ENCODE peak calls at places on chromosomes 13 and 19, in seven cellular contexts. One of them, this sample, is unnamed.
A peak's percentile ranks its signal among the peaks of the same experiment; 100 is the strongest.

GRCh38 chr13:19720039-19720438 is 62.7 kb downstream of the PSPC1 start:
- DNase-seq in H9: no peak
- DNase-seq in AG09309: no peak
- DNase-seq in Calu3: no peak
- DNase-seq in nephron progenitor cell: no peak
- DNase-seq in foreskin fibroblast: no peak
- DNase-seq in cardiac fibroblast: no peak
- DNase-seq in this sample: no peak

GRCh38 chr13:26584713-26585112 is 27.2 kb downstream of the WASF3 start:
- DNase-seq in H9: no peak
- DNase-seq in AG09309: peak; percentile 55
- DNase-seq in Calu3: no peak
- DNase-seq in nephron progenitor cell: no peak
- DNase-seq in foreskin fibroblast: peak; percentile 82
- DNase-seq in cardiac fibroblast: peak; percentile 72
- DNase-seq in this sample: no peak

GRCh38 chr19:8404391-8405151 is 8.5 kb upstream of the MARCHF2 start:
- DNase-seq in H9: no peak
- DNase-seq in AG09309: no peak
- DNase-seq in Calu3: no peak
- DNase-seq in nephron progenitor cell: no peak
- DNase-seq in foreskin fibroblast: no peak
- DNase-seq in cardiac fibroblast: no peak
- DNase-seq in this sample: no peak

GRCh38 chr19:38661996-38662395 is 14.5 kb downstream of the ACTN4 start:
- DNase-seq in H9: no peak
- DNase-seq in AG09309: no peak
- DNase-seq in Calu3: peak; percentile 78
- DNase-seq in nephron progenitor cell: no peak
- DNase-seq in foreskin fibroblast: no peak
- DNase-seq in cardiac fibroblast: no peak
- DNase-seq in this sample: no peak

GRCh38 chr19:1837625-1838105 is 10.6 kb downstream of the REXO1 start:
- DNase-seq in H9: peak; percentile 76
- DNase-seq in AG09309: no peak
- DNase-seq in Calu3: peak; percentile 54
- DNase-seq in nephron progenitor cell: peak; percentile 87
- DNase-seq in foreskin fibroblast: peak; percentile 65
- DNase-seq in cardiac fibroblast: peak; percentile 36
- DNase-seq in this sample: no peak

GRCh38 chr13:76813874-76814273 is 72.3 kb downstream of the KCTD12 start:
- DNase-seq in H9: no peak
- DNase-seq in AG09309: no peak
- DNase-seq in Calu3: peak; percentile 28
- DNase-seq in nephron progenitor cell: no peak
- DNase-seq in foreskin fibroblast: no peak
- DNase-seq in cardiac fibroblast: no peak
- DNase-seq in this sample: no peak

GRCh38 chr19:23957660-23958281 is 43.1 kb downstream of the ZNF726 start:
- DNase-seq in H9: no peak
- DNase-seq in AG09309: peak; percentile 40
- DNase-seq in Calu3: no peak
- DNase-seq in nephron progenitor cell: no peak
- DNase-seq in foreskin fibroblast: peak; percentile 94
- DNase-seq in cardiac fibroblast: peak; percentile 93
- DNase-seq in this sample: no peak

GRCh38 chr19:52786078-52786463 is 520 bp downstream of the ZNF600 start:
- DNase-seq in H9: no peak
- DNase-seq in AG09309: no peak
- DNase-seq in Calu3: peak; percentile 22
- DNase-seq in nephron progenitor cell: peak; percentile 14
- DNase-seq in foreskin fibroblast: peak; percentile 16
- DNase-seq in cardiac fibroblast: no peak
- DNase-seq in this sample: no peak

GRCh38 chr13:41006951-41007350 is 12.2 kb downstream of the ELF1 start:
- DNase-seq in H9: no peak
- DNase-seq in AG09309: no peak
- DNase-seq in Calu3: no peak
- DNase-seq in nephron progenitor cell: no peak
- DNase-seq in foreskin fibroblast: no peak
- DNase-seq in cardiac fibroblast: no peak
- DNase-seq in this sample: no peak

GRCh38 chr19:48639483-48640375 is 2.5 kb upstream of the DBP start:
- DNase-seq in H9: no peak
- DNase-seq in AG09309: no peak
- DNase-seq in Calu3: no peak
- DNase-seq in nephron progenitor cell: no peak
- DNase-seq in foreskin fibroblast: no peak
- DNase-seq in cardiac fibroblast: no peak
- DNase-seq in this sample: no peak

GRCh38 chr13:25190256-25190655 is 18.2 kb upstream of the AMER2 start:
- DNase-seq in H9: no peak
- DNase-seq in AG09309: no peak
- DNase-seq in Calu3: no peak
- DNase-seq in nephron progenitor cell: no peak
- DNase-seq in foreskin fibroblast: no peak
- DNase-seq in cardiac fibroblast: no peak
- DNase-seq in this sample: no peak

GRCh38 chr19:55251296-55252081 is 7.3 kb downstream of the PPP6R1 start:
- DNase-seq in H9: no peak
- DNase-seq in AG09309: no peak
- DNase-seq in Calu3: peak; percentile 56
- DNase-seq in nephron progenitor cell: no peak
- DNase-seq in foreskin fibroblast: no peak
- DNase-seq in cardiac fibroblast: peak; percentile 27
- DNase-seq in this sample: no peak

GRCh38 chr13:26976336-26976735 is 195.3 kb downstream of the USP12 start:
- DNase-seq in H9: no peak
- DNase-seq in AG09309: no peak
- DNase-seq in Calu3: no peak
- DNase-seq in nephron progenitor cell: no peak
- DNase-seq in foreskin fibroblast: no peak
- DNase-seq in cardiac fibroblast: no peak
- DNase-seq in this sample: no peak

GRCh38 chr19:7986321-7987083 is 18.9 kb downstream of the ELAVL1 start:
- DNase-seq in H9: no peak
- DNase-seq in AG09309: peak; percentile 7
- DNase-seq in Calu3: no peak
- DNase-seq in nephron progenitor cell: no peak
- DNase-seq in foreskin fibroblast: peak; percentile 77
- DNase-seq in cardiac fibroblast: peak; percentile 83
- DNase-seq in this sample: no peak

GRCh38 chr13:100378533-100378932 is 210.1 kb downstream of the GGACT start:
- DNase-seq in H9: no peak
- DNase-seq in AG09309: no peak
- DNase-seq in Calu3: no peak
- DNase-seq in nephron progenitor cell: no peak
- DNase-seq in foreskin fibroblast: no peak
- DNase-seq in cardiac fibroblast: no peak
- DNase-seq in this sample: no peak

GRCh38 chr19:7888145-7888825 is at the start of gene LRRC8E:
- DNase-seq in H9: peak; percentile 89
- DNase-seq in AG09309: no peak
- DNase-seq in Calu3: peak; percentile 87
- DNase-seq in nephron progenitor cell: peak; percentile 86
- DNase-seq in foreskin fibroblast: peak; percentile 86
- DNase-seq in cardiac fibroblast: peak; percentile 62
- DNase-seq in this sample: peak; percentile 95

GRCh38 chr13:97408938-97409337 is 25.0 kb upstream of the RAP2A start:
- DNase-seq in H9: no peak
- DNase-seq in AG09309: no peak
- DNase-seq in Calu3: no peak
- DNase-seq in nephron progenitor cell: no peak
- DNase-seq in foreskin fibroblast: no peak
- DNase-seq in cardiac fibroblast: no peak
- DNase-seq in this sample: no peak
- TF ChIP-seq CTCF in H9: no peak
- TF ChIP-seq CTCF in AG09309: no peak
- TF ChIP-seq CTCF in Calu3: no peak
- TF ChIP-seq CTCF in nephron progenitor cell: no peak
- TF ChIP-seq CTCF in foreskin fibroblast: no peak
- TF ChIP-seq CTCF in cardiac fibroblast: no peak
- TF ChIP-seq CTCF in this sample: no peak

GRCh38 chr19:47414469-47414868 is 4.9 kb downstream of the MEIS3 start:
- DNase-seq in H9: no peak
- DNase-seq in AG09309: no peak
- DNase-seq in Calu3: peak; percentile 82
- DNase-seq in nephron progenitor cell: peak; percentile 46
- DNase-seq in foreskin fibroblast: no peak
- DNase-seq in cardiac fibroblast: no peak
- DNase-seq in this sample: no peak
- TF ChIP-seq CTCF in H9: peak; percentile 54
- TF ChIP-seq CTCF in AG09309: no peak
- TF ChIP-seq CTCF in Calu3: peak; percentile 40
- TF ChIP-seq CTCF in nephron progenitor cell: no peak
- TF ChIP-seq CTCF in foreskin fibroblast: peak; percentile 11
- TF ChIP-seq CTCF in cardiac fibroblast: no peak
- TF ChIP-seq CTCF in this sample: no peak

GRCh38 chr13:30976041-30976440 is 43.6 kb downstream of the TEX26 start:
- DNase-seq in H9: no peak
- DNase-seq in AG09309: no peak
- DNase-seq in Calu3: no peak
- DNase-seq in nephron progenitor cell: no peak
- DNase-seq in foreskin fibroblast: no peak
- DNase-seq in cardiac fibroblast: no peak
- DNase-seq in this sample: no peak

GRCh38 chr13:30983431-30983830 is 51.0 kb downstream of the TEX26 start:
- DNase-seq in H9: no peak
- DNase-seq in AG09309: no peak
- DNase-seq in Calu3: no peak
- DNase-seq in nephron progenitor cell: no peak
- DNase-seq in foreskin fibroblast: no peak
- DNase-seq in cardiac fibroblast: no peak
- DNase-seq in this sample: no peak

GRCh38 chr13:30982506-30982905 is 50.0 kb downstream of the TEX26 start:
- DNase-seq in H9: no peak
- DNase-seq in AG09309: no peak
- DNase-seq in Calu3: no peak
- DNase-seq in nephron progenitor cell: no peak
- DNase-seq in foreskin fibroblast: no peak
- DNase-seq in cardiac fibroblast: peak; percentile 12
- DNase-seq in this sample: no peak

GRCh38 chr13:30982911-30983310 is 50.5 kb downstream of the TEX26 start:
- DNase-seq in H9: no peak
- DNase-seq in AG09309: no peak
- DNase-seq in Calu3: no peak
- DNase-seq in nephron progenitor cell: no peak
- DNase-seq in foreskin fibroblast: no peak
- DNase-seq in cardiac fibroblast: no peak
- DNase-seq in this sample: no peak

DNA sequence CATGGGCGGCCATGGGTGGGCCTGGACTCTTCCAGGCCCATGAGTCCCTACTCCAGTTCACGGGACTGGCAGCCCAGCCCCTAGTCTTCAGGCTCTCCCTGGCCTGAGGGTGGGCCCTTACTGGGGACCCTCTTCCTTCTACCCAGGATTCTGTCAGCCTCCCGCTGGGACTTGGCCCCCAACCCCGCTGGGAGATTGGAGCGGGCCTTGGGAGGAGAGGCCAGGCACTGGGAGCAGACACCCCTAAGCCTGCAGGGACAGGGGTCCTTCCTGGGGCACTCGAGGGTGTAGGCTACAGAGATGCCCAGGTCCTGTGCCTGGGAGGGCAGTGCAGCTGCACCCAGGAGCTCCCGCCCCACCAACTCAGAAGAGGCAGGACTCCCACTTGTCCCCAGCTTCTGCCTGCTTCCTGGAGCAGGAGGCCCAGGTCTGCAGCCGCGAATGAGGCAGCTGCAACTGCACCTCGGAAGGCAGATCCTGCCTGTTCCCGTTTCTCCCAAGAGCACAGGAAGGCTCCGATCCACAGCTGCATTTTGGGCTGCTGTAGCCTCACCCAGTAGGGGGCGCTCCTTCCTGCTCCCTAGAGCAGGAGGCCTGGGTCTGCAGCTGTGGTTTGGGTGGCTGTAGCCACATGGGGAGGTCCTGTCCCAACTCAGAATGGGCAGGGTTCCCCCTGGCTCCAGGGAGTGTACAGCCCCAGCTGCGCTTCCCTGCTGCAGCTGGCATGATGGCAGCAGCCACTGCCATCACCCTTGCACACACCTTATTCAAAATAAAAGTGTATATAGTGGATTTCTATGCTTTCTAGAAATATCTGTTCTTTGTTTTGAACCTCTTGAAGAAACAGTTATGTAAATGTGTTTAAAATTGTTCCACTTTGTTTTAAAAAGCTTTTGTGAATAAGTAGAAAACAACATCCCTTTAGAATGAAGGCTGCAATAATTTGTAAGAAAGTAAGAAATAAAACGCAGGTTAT is 46.8 kb downstream of the TEX26 start:
- DNase-seq in H9: peak; percentile 92
- DNase-seq in AG09309: no peak
- DNase-seq in Calu3: peak; percentile 28
- DNase-seq in nephron progenitor cell: peak; percentile 64
- DNase-seq in foreskin fibroblast: no peak
- DNase-seq in cardiac fibroblast: peak; percentile 33
- DNase-seq in this sample: no peak
- TF ChIP-seq CTCF in H9: peak; percentile 97
- TF ChIP-seq CTCF in AG09309: peak; percentile 58
- TF ChIP-seq CTCF in Calu3: peak; percentile 41
- TF ChIP-seq CTCF in nephron progenitor cell: peak; percentile 64
- TF ChIP-seq CTCF in foreskin fibroblast: peak; percentile 35
- TF ChIP-seq CTCF in cardiac fibroblast: peak; percentile 78
- TF ChIP-seq CTCF in this sample: peak; percentile 78

GRCh38 chr19:12141405-12141736 is 1.2 kb upstream of the ZNF20 start:
- DNase-seq in H9: no peak
- DNase-seq in AG09309: no peak
- DNase-seq in Calu3: no peak
- DNase-seq in nephron progenitor cell: no peak
- DNase-seq in foreskin fibroblast: no peak
- DNase-seq in cardiac fibroblast: no peak
- DNase-seq in this sample: no peak

GRCh38 chr19:12139885-12140544 is at the start of gene ZNF20:
- DNase-seq in H9: peak; percentile 97
- DNase-seq in AG09309: peak; percentile 68
- DNase-seq in Calu3: peak; percentile 95
- DNase-seq in nephron progenitor cell: peak; percentile 96
- DNase-seq in foreskin fibroblast: peak; percentile 98
- DNase-seq in cardiac fibroblast: peak; percentile 94
- DNase-seq in this sample: peak; percentile 98

GRCh38 chr19:12140545-12141404 is 625 bp upstream of the ZNF20 start:
- DNase-seq in H9: peak; percentile 87
- DNase-seq in AG09309: peak; percentile 38
- DNase-seq in Calu3: peak; percentile 86
- DNase-seq in nephron progenitor cell: peak; percentile 81
- DNase-seq in foreskin fibroblast: peak; percentile 95
- DNase-seq in cardiac fibroblast: peak; percentile 90
- DNase-seq in this sample: no peak

GRCh38 chr19:12139309-12139708 is 841 bp downstream of the ZNF20 start:
- DNase-seq in H9: no peak
- DNase-seq in AG09309: no peak
- DNase-seq in Calu3: no peak
- DNase-seq in nephron progenitor cell: no peak
- DNase-seq in foreskin fibroblast: peak; percentile 26
- DNase-seq in cardiac fibroblast: peak; percentile 26
- DNase-seq in this sample: no peak

DNA sequence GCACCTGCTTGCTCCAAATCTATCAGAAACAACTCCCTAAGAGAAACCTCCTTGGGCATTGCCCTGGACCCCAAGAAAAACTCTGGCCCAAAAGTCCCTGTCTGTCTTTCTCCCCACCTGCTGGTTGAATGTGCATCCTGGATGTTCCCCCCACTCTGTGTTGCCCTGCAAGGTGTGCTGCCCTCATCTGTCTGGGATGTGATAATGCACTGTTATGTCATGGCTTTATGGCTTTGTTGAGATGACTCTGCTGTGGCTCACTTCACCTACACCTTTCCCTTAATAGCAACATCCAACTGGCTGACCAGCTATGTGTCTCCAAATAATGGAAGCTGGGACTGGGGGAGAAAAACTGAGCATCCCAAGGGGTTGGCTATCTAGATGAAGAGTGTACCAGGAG is 2.6 kb downstream of the ZNF20 start:
- DNase-seq in H9: peak; percentile 33
- DNase-seq in AG09309: no peak
- DNase-seq in Calu3: no peak
- DNase-seq in nephron progenitor cell: no peak
- DNase-seq in foreskin fibroblast: no peak
- DNase-seq in cardiac fibroblast: no peak
- DNase-seq in this sample: no peak
- TF ChIP-seq CTCF in H9: peak; percentile 67
- TF ChIP-seq CTCF in AG09309: no peak
- TF ChIP-seq CTCF in Calu3: no peak
- TF ChIP-seq CTCF in nephron progenitor cell: no peak
- TF ChIP-seq CTCF in foreskin fibroblast: no peak
- TF ChIP-seq CTCF in cardiac fibroblast: peak; percentile 8
- TF ChIP-seq CTCF in this sample: peak; percentile 32

This sample was measured in chondrocyte.